ENCODE peak calls at places on chromosomes 16 and 17, in six cellular contexts. O is foreskin fibroblast, L is kidney epithelial cell, A is AG04450, W is adrenal gland, R is gastrocnemius medialis. I is an unnamed sample.

GRCh38 chr16:66159987-66160386 is 206.5 kb upstream of the CDH5 start:
- DNase-seq in R (no peak), O (peak), A (no peak), W (no peak), L (no peak), I (no peak)

GRCh38 chr17:76076765-76077581 is 2.0 kb upstream of the ZACN start:
- DNase-seq in R (no peak), W (no peak), O (peak), A (no peak), L (no peak), I (no peak)

GRCh38 chr16:85856054-85856453 is 42.9 kb upstream of the IRF8 start:
- DNase-seq in L (no peak), R (no peak), O (no peak), W (peak), A (no peak), I (no peak)

GRCh38 chr16:83310816-83311215 is 497.0 kb upstream of the HSBP1 start:
- DNase-seq in W (no peak), R (no peak), O (no peak), L (no peak), A (no peak), I (no peak)

GRCh38 chr17:34400301-34400931 is 37.4 kb upstream of the CCL1 start:
- DNase-seq in O (no peak), L (no peak), A (no peak), W (no peak), R (no peak), I (no peak)

GRCh38 chr16:4968879-4969278 is 10.7 kb downstream of the SEC14L5 start:
- DNase-seq in O (no peak), A (no peak), R (no peak), L (no peak), W (no peak), I (no peak)

GRCh38 chr17:50102164-50102991 is 7.2 kb downstream of the PDK2 start:
- DNase-seq in O (no peak), W (peak), L (no peak), A (no peak), R (peak), I (no peak)

GRCh38 chr17:57419940-57420522 is 163.7 kb downstream of the MSI2 start:
- DNase-seq in R (no peak), A (no peak), O (no peak), W (no peak), L (no peak), I (no peak)

GRCh38 chr17:19299866-19300265 is 62.7 kb downstream of the B9D1 start:
- DNase-seq in A (no peak), O (no peak), W (no peak), L (no peak), R (no peak), I (no peak)

GRCh38 chr16:14374451-14375131 is 255.5 kb downstream of the PARN start:
- DNase-seq in W (no peak), A (no peak), R (no peak), L (no peak), O (no peak), I (no peak)

GRCh38 chr17:36942031-36942599 is 4.8 kb downstream of the LHX1 start:
- DNase-seq in L (no peak), O (no peak), W (no peak), R (no peak), A (no peak), I (no peak)

GRCh38 chr16:90022209-90023077 is 3.2 kb upstream of the DBNDD1 start:
- DNase-seq in O (peak), A (peak), L (peak), W (peak), R (peak), I (peak)

GRCh38 chr16:25194285-25194878 is 22.4 kb upstream of the AQP8 start:
- DNase-seq in W (no peak), A (no peak), L (no peak), R (no peak), O (no peak), I (no peak)

GRCh38 chr17:74453665-74454196 is 12.7 kb upstream of the CD300A start:
- DNase-seq in O (no peak), A (no peak), L (no peak), R (peak), W (no peak), I (no peak)

GRCh38 chr16:49776085-49776501 is 79.8 kb downstream of the ZNF423 start:
- DNase-seq in W (no peak), R (no peak), A (no peak), L (no peak), O (no peak), I (no peak)

GRCh38 chr17:2981325-2981724 is 82.1 kb downstream of the OR1D5 start:
- DNase-seq in R (no peak), L (no peak), W (peak), A (no peak), O (no peak), I (no peak)

GRCh38 chr17:2980904-2981246 is 82.5 kb downstream of the OR1D5 start:
- DNase-seq in O (no peak), W (peak), L (no peak), R (no peak), A (no peak), I (no peak)

GRCh38 chr17:2986925-2987324 is 76.5 kb downstream of the OR1D5 start:
- DNase-seq in O (no peak), L (no peak), R (no peak), W (no peak), A (no peak), I (no peak)

GRCh38 chr17:2980211-2980903 is 83.0 kb downstream of the OR1D5 start:
- DNase-seq in W (no peak), A (no peak), O (no peak), R (no peak), L (no peak), I (no peak)

DNA sequence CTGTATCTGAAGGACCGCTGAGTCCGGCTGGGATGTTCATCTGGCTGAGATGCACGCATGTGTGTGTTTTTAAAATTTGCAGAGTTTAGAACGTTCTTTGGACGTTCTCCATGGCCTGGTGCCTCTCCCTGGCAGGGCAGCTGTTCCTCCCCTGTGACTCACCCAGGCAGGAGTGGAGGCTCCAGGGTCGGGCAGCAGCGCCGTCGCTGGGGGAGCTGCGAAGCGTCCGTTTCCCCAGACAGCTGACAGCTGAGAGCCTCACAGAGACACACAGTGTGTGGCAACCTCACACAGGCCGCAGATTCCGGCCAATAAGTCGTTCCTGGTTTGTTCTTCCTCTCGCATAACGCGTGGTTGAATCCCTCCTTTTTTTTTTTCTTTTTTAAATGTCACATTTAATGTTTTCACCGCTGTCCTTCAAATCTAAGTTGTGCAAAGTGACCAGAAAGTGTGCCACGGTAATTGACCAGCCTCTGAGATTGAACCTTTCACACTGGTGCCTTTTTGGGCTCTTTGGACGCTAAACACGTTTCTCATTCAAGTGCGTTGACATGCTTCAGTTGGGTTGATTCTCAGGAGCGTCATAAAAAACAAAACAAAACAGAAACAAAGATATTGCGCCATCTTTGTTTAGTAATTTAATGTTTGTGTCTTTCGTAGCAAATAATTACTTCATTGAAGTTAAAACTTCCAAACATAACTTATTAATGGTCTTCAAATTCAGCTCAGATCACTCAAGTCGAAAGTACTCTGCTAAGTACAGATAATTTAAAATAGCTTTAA is 80.4 kb downstream of the OR1D5 start:
- DNase-seq in W (peak), A (peak), L (no peak), O (peak), R (peak), I (peak)
- TF ChIP-seq CTCF in W (peak), A (peak), L (peak), O (peak), R (peak), I (peak)

GRCh38 chr16:73054732-73055481 is 7.0 kb upstream of the ZFHX3 start:
- DNase-seq in A (no peak), O (peak), L (no peak), R (no peak), W (no peak), I (no peak)
- H3K4me3 ChIP-seq in A (peak), O (no peak), L (peak), R (peak), W (no peak), I (no peak)

DNA sequence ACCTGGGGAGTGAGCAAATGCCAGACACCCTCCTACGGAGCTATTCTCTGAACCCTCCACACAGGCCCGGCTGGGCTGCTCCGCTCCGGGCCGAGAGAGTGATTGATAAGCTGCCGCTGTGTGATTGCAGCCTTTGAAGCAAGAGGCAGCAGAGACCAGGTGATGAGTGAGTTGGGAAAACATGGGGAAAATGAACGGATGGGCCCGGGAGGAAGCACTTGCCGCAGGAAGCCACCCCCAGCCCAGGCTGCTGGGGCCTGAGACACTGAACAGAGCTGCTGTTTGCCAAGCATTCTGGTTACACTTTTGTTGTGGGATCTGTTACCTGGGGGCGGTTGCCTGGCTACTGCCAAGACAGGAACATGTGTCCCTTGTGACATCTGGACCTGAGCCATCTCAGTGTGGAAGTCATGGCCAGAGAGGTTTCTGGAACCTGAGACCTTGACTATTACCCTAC is 46.4 kb upstream of the KLHDC4 start:
- DNase-seq in A (no peak), R (no peak), W (peak), O (no peak), L (no peak), I (no peak)
- TF ChIP-seq CTCF in A (no peak), R (no peak), W (no peak), O (no peak), L (no peak), I (no peak)

DNA sequence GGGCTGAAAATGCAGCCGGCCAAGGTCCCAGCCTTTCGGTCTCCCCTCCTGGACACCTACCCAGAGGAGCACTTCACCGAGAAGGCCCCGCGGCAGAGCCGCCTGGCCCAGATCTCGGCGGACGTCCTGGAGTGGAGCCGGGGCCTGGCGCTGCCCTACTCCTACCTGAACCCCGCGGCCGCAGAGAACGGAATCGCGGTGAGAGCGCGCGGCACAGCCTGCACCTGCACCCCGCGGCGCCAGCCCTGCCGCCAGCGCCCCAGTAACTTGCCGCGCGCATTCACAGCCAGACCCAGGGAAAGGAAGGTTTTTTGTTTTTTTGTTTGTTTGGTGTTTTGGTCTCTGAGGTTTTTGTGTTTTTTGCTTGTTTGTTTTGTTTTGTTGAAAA is 15.2 kb downstream of the ALOX12B start:
- DNase-seq in R (no peak), A (no peak), O (no peak), L (no peak), W (no peak), I (no peak)
- H3K4me3 ChIP-seq in R (no peak), A (no peak), O (no peak), L (no peak), W (no peak), I (no peak)

DNA sequence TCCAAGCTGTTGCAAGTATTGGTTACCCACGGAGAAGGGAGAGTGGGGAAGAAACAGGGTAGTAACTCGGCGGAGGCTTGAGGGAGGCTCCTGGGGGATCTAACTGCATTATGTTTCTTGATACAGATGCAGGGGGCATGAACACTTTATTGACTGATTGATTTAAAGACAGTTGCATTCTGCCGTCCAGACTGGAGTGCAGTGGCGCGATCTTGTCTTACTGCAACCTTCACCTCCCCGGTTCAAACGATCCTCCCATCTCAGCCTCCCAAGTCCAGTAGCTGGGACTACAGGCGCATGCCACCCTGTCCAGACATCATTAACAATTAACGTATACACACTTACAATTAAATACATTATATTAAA is 15.1 kb upstream of the ERN2 start:
- DNase-seq in A (no peak), R (no peak), L (no peak), W (no peak), O (no peak), I (no peak)
- TF ChIP-seq CTCF in A (no peak), R (no peak), L (no peak), W (no peak), O (no peak), I (no peak)

GRCh38 chr17:78131172-78132085 is 858 bp downstream of the TMC8 start:
- DNase-seq in R (no peak), O (peak), L (no peak), A (no peak), W (no peak), I (no peak)

GRCh38 chr17:78129385-78130079 is 977 bp upstream of the TMC6 start:
- DNase-seq in O (no peak), W (no peak), R (no peak), A (no peak), L (no peak), I (no peak)

GRCh38 chr17:78130080-78130438 is 512 bp upstream of the TMC8 start:
- DNase-seq in W (no peak), L (no peak), O (no peak), R (no peak), A (no peak), I (no peak)

GRCh38 chr17:78132086-78132676 is 1.6 kb downstream of the TMC8 start:
- DNase-seq in L (no peak), O (no peak), A (no peak), W (no peak), R (no peak), I (no peak)

GRCh38 chr17:78130439-78131101 is at the start of gene TMC8:
- DNase-seq in W (no peak), R (no peak), O (no peak), L (no peak), A (no peak), I (no peak)
- H3K4me3 ChIP-seq in W (no peak), R (no peak), O (no peak), L (no peak), A (no peak), I (no peak)

DNA sequence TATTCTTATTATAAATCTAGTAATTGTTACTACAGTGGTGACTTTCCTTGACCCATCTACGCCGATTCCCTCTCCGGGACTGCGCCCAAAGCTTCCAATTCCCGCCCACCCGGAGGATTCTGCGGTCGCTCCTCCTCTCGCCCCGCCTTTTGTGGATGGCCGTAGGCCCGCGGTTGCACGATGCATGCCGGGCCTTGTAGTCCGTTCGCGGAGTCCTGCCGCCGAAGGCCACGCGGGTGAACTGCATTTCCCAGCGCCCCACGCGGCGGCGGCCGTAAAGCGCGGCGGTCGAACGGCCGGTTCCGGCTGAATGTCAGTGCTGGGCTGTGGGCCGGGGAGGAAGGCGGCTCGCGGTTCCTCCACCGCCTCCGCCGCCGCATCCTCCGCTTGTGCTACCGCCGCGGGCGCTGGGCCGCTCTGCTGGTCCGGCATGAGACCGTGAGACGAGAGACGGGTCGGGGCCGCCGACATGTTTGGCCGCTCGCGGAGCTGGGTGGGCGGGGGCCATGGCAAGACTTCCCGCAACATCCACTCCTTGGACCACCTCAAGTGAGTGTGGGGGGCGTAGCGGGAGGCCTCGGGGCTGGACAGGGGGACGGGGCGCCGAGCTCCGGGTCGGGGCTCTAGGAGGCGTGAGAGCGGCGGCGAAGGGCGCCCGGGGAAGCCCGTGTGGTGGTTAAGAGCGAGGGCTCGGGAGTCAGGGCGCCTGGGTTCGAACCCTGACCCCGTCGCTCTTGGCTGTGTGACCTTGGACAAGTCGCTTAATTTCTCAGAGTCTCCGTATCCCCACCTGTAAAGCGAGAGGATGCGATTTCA is at the start of gene CLEC16A:
- DNase-seq in R (peak), A (peak), O (peak), W (peak), L (peak), I (peak)
- TF ChIP-seq CTCF in R (peak), A (no peak), O (no peak), W (no peak), L (no peak), I (no peak)

I was measured in BJ.